ENCODE peak calls at places on chromosomes 7 and 10, in eight cellular contexts. One of them, this sample, is unnamed.

GRCh38 chr7:23011222-23011924 is 2.6 kb downstream of the HYCC1 start:
- DNase-seq in astrocyte of the spinal cord: no peak
- DNase-seq in mammary epithelial cell: no peak
- DNase-seq in D721Med: no peak
- DNase-seq in uterus: no peak
- DNase-seq in psoas muscle: no peak
- DNase-seq in AG04450: no peak
- DNase-seq in AG09319: no peak
- DNase-seq in this sample: no peak

GRCh38 chr7:30157217-30157616 is 22.4 kb downstream of the MTURN start:
- DNase-seq in astrocyte of the spinal cord: no peak
- DNase-seq in mammary epithelial cell: no peak
- DNase-seq in D721Med: no peak
- DNase-seq in uterus: no peak
- DNase-seq in psoas muscle: no peak
- DNase-seq in AG04450: no peak
- DNase-seq in AG09319: no peak
- DNase-seq in this sample: no peak

GRCh38 chr10:131312261-131312801 is 810 bp upstream of the TCERG1L start:
- DNase-seq in astrocyte of the spinal cord: no peak
- DNase-seq in mammary epithelial cell: no peak
- DNase-seq in D721Med: no peak
- DNase-seq in uterus: no peak
- DNase-seq in psoas muscle: no peak
- DNase-seq in AG04450: no peak
- DNase-seq in AG09319: no peak
- DNase-seq in this sample: no peak

GRCh38 chr10:111275091-111275490 is 198.3 kb downstream of the ADRA2A start:
- DNase-seq in astrocyte of the spinal cord: no peak
- DNase-seq in mammary epithelial cell: no peak
- DNase-seq in D721Med: no peak
- DNase-seq in uterus: no peak
- DNase-seq in psoas muscle: no peak
- DNase-seq in AG04450: no peak
- DNase-seq in AG09319: no peak
- DNase-seq in this sample: no peak

GRCh38 chr10:6384847-6385246 is 182.1 kb downstream of the PFKFB3 start:
- DNase-seq in astrocyte of the spinal cord: no peak
- DNase-seq in mammary epithelial cell: no peak
- DNase-seq in D721Med: no peak
- DNase-seq in uterus: no peak
- DNase-seq in psoas muscle: no peak
- DNase-seq in AG04450: no peak
- DNase-seq in AG09319: no peak
- DNase-seq in this sample: no peak

GRCh38 chr10:110273474-110273873 is 31.2 kb downstream of the SMNDC1 start:
- DNase-seq in astrocyte of the spinal cord: peak
- DNase-seq in mammary epithelial cell: peak
- DNase-seq in D721Med: no peak
- DNase-seq in uterus: peak
- DNase-seq in psoas muscle: peak
- DNase-seq in AG04450: peak
- DNase-seq in AG09319: peak
- DNase-seq in this sample: no peak

GRCh38 chr10:75402486-75403143 is 1.1 kb upstream of the ZNF503 start:
- DNase-seq in astrocyte of the spinal cord: no peak
- DNase-seq in mammary epithelial cell: peak
- DNase-seq in D721Med: no peak
- DNase-seq in uterus: peak
- DNase-seq in psoas muscle: peak
- DNase-seq in AG04450: no peak
- DNase-seq in AG09319: no peak
- DNase-seq in this sample: no peak

GRCh38 chr10:76432274-76433012 is 1001.0 kb downstream of the LRMDA start:
- DNase-seq in astrocyte of the spinal cord: peak
- DNase-seq in mammary epithelial cell: peak
- DNase-seq in D721Med: no peak
- DNase-seq in uterus: peak
- DNase-seq in psoas muscle: peak
- DNase-seq in AG04450: peak
- DNase-seq in AG09319: peak
- DNase-seq in this sample: no peak

GRCh38 chr7:45033261-45033930 is 33.4 kb downstream of the CCM2 start:
- DNase-seq in astrocyte of the spinal cord: peak
- DNase-seq in mammary epithelial cell: peak
- DNase-seq in D721Med: no peak
- DNase-seq in uterus: no peak
- DNase-seq in psoas muscle: no peak
- DNase-seq in AG04450: no peak
- DNase-seq in AG09319: no peak
- DNase-seq in this sample: no peak

GRCh38 chr7:142925413-142925812 is 8.1 kb downstream of the TRPV5 start:
- DNase-seq in astrocyte of the spinal cord: no peak
- DNase-seq in mammary epithelial cell: no peak
- DNase-seq in D721Med: no peak
- DNase-seq in uterus: no peak
- DNase-seq in psoas muscle: no peak
- DNase-seq in AG04450: no peak
- DNase-seq in AG09319: no peak
- DNase-seq in this sample: no peak

GRCh38 chr10:31034041-31034918 is 2.6 kb upstream of the ZNF438 start:
- DNase-seq in astrocyte of the spinal cord: peak
- DNase-seq in mammary epithelial cell: peak
- DNase-seq in D721Med: no peak
- DNase-seq in uterus: no peak
- DNase-seq in psoas muscle: no peak
- DNase-seq in AG04450: peak
- DNase-seq in AG09319: peak
- DNase-seq in this sample: no peak

GRCh38 chr7:36708765-36709164 is 15.5 kb downstream of the AOAH start:
- DNase-seq in astrocyte of the spinal cord: no peak
- DNase-seq in mammary epithelial cell: no peak
- DNase-seq in D721Med: no peak
- DNase-seq in uterus: no peak
- DNase-seq in psoas muscle: no peak
- DNase-seq in AG04450: no peak
- DNase-seq in AG09319: no peak
- DNase-seq in this sample: no peak

GRCh38 chr10:133520193-133520738 is 6.9 kb upstream of the CYP2E1 start:
- DNase-seq in astrocyte of the spinal cord: peak
- DNase-seq in mammary epithelial cell: peak
- DNase-seq in D721Med: no peak
- DNase-seq in uterus: peak
- DNase-seq in psoas muscle: peak
- DNase-seq in AG04450: no peak
- DNase-seq in AG09319: peak
- DNase-seq in this sample: peak

GRCh38 chr7:12683678-12684077 is 3.8 kb upstream of the ARL4A start:
- DNase-seq in astrocyte of the spinal cord: peak
- DNase-seq in mammary epithelial cell: no peak
- DNase-seq in D721Med: no peak
- DNase-seq in uterus: no peak
- DNase-seq in psoas muscle: no peak
- DNase-seq in AG04450: no peak
- DNase-seq in AG09319: no peak
- DNase-seq in this sample: no peak

GRCh38 chr7:151817981-151818673 is 58.8 kb downstream of the PRKAG2 start:
- DNase-seq in astrocyte of the spinal cord: no peak
- DNase-seq in mammary epithelial cell: no peak
- DNase-seq in D721Med: no peak
- DNase-seq in uterus: no peak
- DNase-seq in psoas muscle: no peak
- DNase-seq in AG04450: no peak
- DNase-seq in AG09319: no peak
- DNase-seq in this sample: no peak

GRCh38 chr7:34260282-34260681 is 354.9 kb downstream of the BMPER start:
- DNase-seq in astrocyte of the spinal cord: peak
- DNase-seq in mammary epithelial cell: peak
- DNase-seq in D721Med: no peak
- DNase-seq in uterus: no peak
- DNase-seq in psoas muscle: no peak
- DNase-seq in AG04450: peak
- DNase-seq in AG09319: peak
- DNase-seq in this sample: no peak

GRCh38 chr10:74008212-74008731 is 10.4 kb downstream of the VCL start:
- DNase-seq in astrocyte of the spinal cord: peak
- DNase-seq in mammary epithelial cell: peak
- DNase-seq in D721Med: no peak
- DNase-seq in uterus: no peak
- DNase-seq in psoas muscle: no peak
- DNase-seq in AG04450: peak
- DNase-seq in AG09319: peak
- DNase-seq in this sample: no peak

GRCh38 chr7:27367179-27367929 is 124.8 kb downstream of the EVX1 start:
- DNase-seq in astrocyte of the spinal cord: no peak
- DNase-seq in mammary epithelial cell: no peak
- DNase-seq in D721Med: no peak
- DNase-seq in uterus: no peak
- DNase-seq in psoas muscle: no peak
- DNase-seq in AG04450: no peak
- DNase-seq in AG09319: no peak
- DNase-seq in this sample: no peak

GRCh38 chr10:122181901-122182799 is 88.9 kb upstream of the BTBD16 start:
- DNase-seq in astrocyte of the spinal cord: peak
- DNase-seq in mammary epithelial cell: peak
- DNase-seq in D721Med: no peak
- DNase-seq in uterus: no peak
- DNase-seq in psoas muscle: no peak
- DNase-seq in AG04450: no peak
- DNase-seq in AG09319: peak
- DNase-seq in this sample: no peak

DNA sequence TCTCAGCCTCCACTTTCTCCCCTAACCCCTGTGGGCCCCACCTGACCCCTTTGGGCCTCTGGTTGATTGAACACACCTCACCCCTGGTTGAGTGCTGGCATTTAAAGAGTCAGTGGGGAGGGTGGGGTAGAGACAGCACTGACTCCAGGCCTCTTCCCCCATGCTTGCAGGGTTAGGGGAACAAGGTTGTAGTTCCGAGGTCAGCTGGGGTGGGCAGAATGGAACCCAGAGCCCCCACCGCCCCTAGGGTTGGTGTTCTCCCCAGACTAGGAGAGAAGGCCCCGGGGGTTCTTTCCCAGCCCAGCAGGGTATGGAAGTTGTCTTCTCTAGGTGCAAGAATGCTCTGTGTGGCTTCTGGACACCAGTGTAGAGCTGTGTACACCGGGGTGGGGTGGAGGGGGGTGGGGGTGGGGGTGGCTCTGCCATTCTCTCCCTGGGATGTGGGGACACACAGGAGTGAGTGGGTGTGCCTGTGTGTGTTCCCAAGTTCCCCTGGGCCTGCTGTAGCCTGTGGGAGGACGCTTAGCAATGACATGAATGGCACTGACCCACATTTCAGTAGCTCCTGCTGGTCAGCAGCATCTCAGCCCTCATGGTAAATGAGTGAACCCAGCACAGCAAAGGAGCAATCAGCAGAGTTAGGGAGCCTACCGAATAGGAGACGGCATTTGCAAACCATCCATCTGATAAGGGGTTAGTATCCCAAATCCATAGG is 33.6 kb downstream of the PRF1 start:
- DNase-seq in astrocyte of the spinal cord: no peak
- DNase-seq in mammary epithelial cell: no peak
- DNase-seq in D721Med: no peak
- DNase-seq in uterus: no peak
- DNase-seq in psoas muscle: no peak
- DNase-seq in AG04450: no peak
- DNase-seq in AG09319: no peak
- DNase-seq in this sample: no peak
- TF ChIP-seq CTCF in astrocyte of the spinal cord: no peak
- TF ChIP-seq CTCF in mammary epithelial cell: no peak
- TF ChIP-seq CTCF in D721Med: no peak
- TF ChIP-seq CTCF in uterus: no peak
- TF ChIP-seq CTCF in psoas muscle: no peak
- TF ChIP-seq CTCF in AG04450: no peak
- TF ChIP-seq CTCF in AG09319: no peak
- TF ChIP-seq CTCF in this sample: no peak

GRCh38 chr7:2371329-2371728 is 16.7 kb downstream of the EIF3B start:
- DNase-seq in astrocyte of the spinal cord: no peak
- DNase-seq in mammary epithelial cell: no peak
- DNase-seq in D721Med: no peak
- DNase-seq in uterus: no peak
- DNase-seq in psoas muscle: no peak
- DNase-seq in AG04450: no peak
- DNase-seq in AG09319: no peak
- DNase-seq in this sample: no peak

GRCh38 chr7:2374401-2374800 is 19.8 kb downstream of the EIF3B start:
- DNase-seq in astrocyte of the spinal cord: no peak
- DNase-seq in mammary epithelial cell: no peak
- DNase-seq in D721Med: no peak
- DNase-seq in uterus: no peak
- DNase-seq in psoas muscle: no peak
- DNase-seq in AG04450: no peak
- DNase-seq in AG09319: no peak
- DNase-seq in this sample: no peak

GRCh38 chr7:2373124-2373556 is 18.5 kb downstream of the EIF3B start:
- DNase-seq in astrocyte of the spinal cord: peak
- DNase-seq in mammary epithelial cell: peak
- DNase-seq in D721Med: no peak
- DNase-seq in uterus: no peak
- DNase-seq in psoas muscle: no peak
- DNase-seq in AG04450: no peak
- DNase-seq in AG09319: no peak
- DNase-seq in this sample: no peak

GRCh38 chr7:2373646-2374045 is 19.0 kb downstream of the EIF3B start:
- DNase-seq in astrocyte of the spinal cord: no peak
- DNase-seq in mammary epithelial cell: no peak
- DNase-seq in D721Med: no peak
- DNase-seq in uterus: no peak
- DNase-seq in psoas muscle: no peak
- DNase-seq in AG04450: no peak
- DNase-seq in AG09319: no peak
- DNase-seq in this sample: no peak

GRCh38 chr7:2372724-2373123 is 18.1 kb downstream of the EIF3B start:
- DNase-seq in astrocyte of the spinal cord: no peak
- DNase-seq in mammary epithelial cell: peak
- DNase-seq in D721Med: no peak
- DNase-seq in uterus: no peak
- DNase-seq in psoas muscle: no peak
- DNase-seq in AG04450: no peak
- DNase-seq in AG09319: no peak
- DNase-seq in this sample: no peak
- TF ChIP-seq CTCF in astrocyte of the spinal cord: no peak
- TF ChIP-seq CTCF in mammary epithelial cell: no peak
- TF ChIP-seq CTCF in D721Med: no peak
- TF ChIP-seq CTCF in uterus: no peak
- TF ChIP-seq CTCF in psoas muscle: no peak
- TF ChIP-seq CTCF in AG04450: no peak
- TF ChIP-seq CTCF in AG09319: no peak
- TF ChIP-seq CTCF in this sample: no peak

GRCh38 chr7:141231018-141231792 is 157.3 kb downstream of the TMEM178B start:
- DNase-seq in astrocyte of the spinal cord: peak
- DNase-seq in mammary epithelial cell: no peak
- DNase-seq in D721Med: no peak
- DNase-seq in uterus: no peak
- DNase-seq in psoas muscle: no peak
- DNase-seq in AG04450: no peak
- DNase-seq in AG09319: peak
- DNase-seq in this sample: no peak
- TF ChIP-seq CTCF in astrocyte of the spinal cord: peak
- TF ChIP-seq CTCF in mammary epithelial cell: peak
- TF ChIP-seq CTCF in D721Med: no peak
- TF ChIP-seq CTCF in uterus: no peak
- TF ChIP-seq CTCF in psoas muscle: peak
- TF ChIP-seq CTCF in AG04450: peak
- TF ChIP-seq CTCF in AG09319: peak
- TF ChIP-seq CTCF in this sample: no peak

GRCh38 chr7:42272793-42273665 is 36.0 kb upstream of the GLI3 start:
- DNase-seq in astrocyte of the spinal cord: peak
- DNase-seq in mammary epithelial cell: peak
- DNase-seq in D721Med: no peak
- DNase-seq in uterus: no peak
- DNase-seq in psoas muscle: no peak
- DNase-seq in AG04450: no peak
- DNase-seq in AG09319: no peak
- DNase-seq in this sample: no peak
- TF ChIP-seq CTCF in astrocyte of the spinal cord: peak
- TF ChIP-seq CTCF in mammary epithelial cell: peak
- TF ChIP-seq CTCF in D721Med: peak
- TF ChIP-seq CTCF in uterus: peak
- TF ChIP-seq CTCF in psoas muscle: no peak
- TF ChIP-seq CTCF in AG04450: peak
- TF ChIP-seq CTCF in AG09319: peak
- TF ChIP-seq CTCF in this sample: no peak